ENCODE peak calls at places on chromosomes 12 and 14, in seven cellular contexts. J, C, S, Y, R, Z and V are unnamed samples.
A peak's percentile ranks its signal among the peaks of the same experiment; 100 is the strongest.

GRCh38 chr14:87013583-87013982 is 979.4 kb downstream of the GALC start:
- DNase-seq in Z (no peak), J (no peak), C (no peak), S (no peak), Y (no peak), R (no peak), V (no peak)

GRCh38 chr14:69358233-69358963 is 39.7 kb downstream of the ERH start:
- DNase-seq in C (no peak), Y (no peak), S (peak; percentile 9), Z (no peak), R (no peak), J (peak; percentile 22), V (no peak)

GRCh38 chr14:34883954-34884353 is 8.8 kb upstream of the BAZ1A start:
- DNase-seq in C (no peak), J (no peak), Z (no peak), Y (no peak), R (no peak), S (no peak), V (no peak)

GRCh38 chr14:51491036-51491545 is 160.6 kb upstream of the FRMD6 start:
- DNase-seq in R (no peak), Y (no peak), J (no peak), S (no peak), Z (no peak), C (no peak), V (no peak)

GRCh38 chr14:96497087-96497486 is 5.1 kb upstream of the PAPOLA start:
- DNase-seq in J (no peak), R (no peak), Z (no peak), Y (no peak), S (no peak), C (no peak), V (no peak)

GRCh38 chr14:88749139-88749538 is 43.6 kb downstream of the EML5 start:
- DNase-seq in Z (no peak), C (no peak), S (no peak), R (no peak), J (no peak), Y (no peak), V (no peak)

GRCh38 chr14:24297190-24297964 is 2.2 kb downstream of the DHRS1 start:
- DNase-seq in C (no peak), S (peak; percentile 41), Y (peak; percentile 44), R (no peak), J (no peak), Z (no peak), V (no peak)

GRCh38 chr12:18165422-18165871 is 75.5 kb upstream of the RERGL start:
- DNase-seq in Z (no peak), Y (peak; percentile 63), J (no peak), R (no peak), C (no peak), S (peak; percentile 81), V (no peak)

GRCh38 chr12:42237052-42237852 is 796 bp downstream of the YAF2 start:
- DNase-seq in R (no peak), S (peak; percentile 87), J (peak; percentile 31), Y (peak; percentile 72), Z (peak; percentile 83), C (peak; percentile 10), V (peak; percentile 45)

GRCh38 chr12:47085815-47086252 is 6.1 kb upstream of the AMIGO2 start:
- DNase-seq in S (no peak), C (no peak), R (no peak), J (no peak), Y (peak; percentile 87), Z (no peak), V (no peak)

GRCh38 chr12:65607271-65607880 is 216.9 kb upstream of the HMGA2 start:
- DNase-seq in J (no peak), C (no peak), Y (no peak), Z (no peak), R (no peak), S (no peak), V (no peak)

GRCh38 chr12:112677050-112677765 is 114.3 kb upstream of the RPH3A start:
- DNase-seq in R (no peak), Y (no peak), S (no peak), J (no peak), C (no peak), Z (no peak), V (no peak)

GRCh38 chr14:24673534-24674203 is 39.7 kb upstream of the GZMB start:
- DNase-seq in Y (no peak), J (no peak), R (no peak), Z (no peak), S (peak; percentile 5), C (no peak), V (no peak)

GRCh38 chr12:104698871-104699270 is 242.1 kb downstream of the CHST11 start:
- DNase-seq in C (no peak), S (no peak), J (no peak), Z (no peak), Y (no peak), R (no peak), V (no peak)

GRCh38 chr12:87303396-87304012 is 725.7 kb downstream of the C12orf50 start:
- DNase-seq in S (no peak), C (no peak), Y (no peak), J (no peak), R (no peak), Z (no peak), V (no peak)